ENCODE peak calls at places on chromosome X, in four cellular contexts. K, D, N and E are unnamed samples.

GRCh38 chrX:66035667-66036066 is 4.2 kb downstream of the VSIG4 start:
- DNase-seq in K (no peak), D (no peak), N (no peak), E (no peak)

GRCh38 chrX:87299563-87300160 is 217.9 kb upstream of the KLHL4 start:
- DNase-seq in K (peak; percentile 8), D (no peak), N (no peak), E (peak; percentile 5)

GRCh38 chrX:35699642-35700041 is 98.5 kb upstream of the MAGEB16 start:
- DNase-seq in K (no peak), D (no peak), N (no peak), E (no peak)

GRCh38 chrX:30597258-30598012 is 19.9 kb upstream of the TASL start:
- DNase-seq in K (no peak), D (no peak), N (no peak), E (no peak)

GRCh38 chrX:31223817-31224216 is 152.0 kb upstream of the FTHL17 start:
- DNase-seq in K (peak; percentile 80), D (no peak), N (no peak), E (peak; percentile 33)

GRCh38 chrX:2385224-2385623 is 115.6 kb downstream of the DHRSX start:
- DNase-seq in K (peak; percentile 88), D (no peak), N (peak; percentile 40), E (peak; percentile 61)

GRCh38 chrX:265502-265901 is 15.7 kb upstream of the PLCXD1 start:
- DNase-seq in K (no peak), D (no peak), N (no peak), E (no peak)

GRCh38 chrX:115689931-115690330 is 129.0 kb downstream of the PLS3 start:
- DNase-seq in K (peak; percentile 9), D (no peak), N (peak; percentile 4), E (no peak)

GRCh38 chrX:150574824-150575409 is 6.5 kb downstream of the MTM1 start:
- DNase-seq in K (no peak), D (no peak), N (no peak), E (no peak)

GRCh38 chrX:8579602-8580001 is 115.0 kb downstream of the VCX3B start:
- DNase-seq in K (no peak), D (no peak), N (no peak), E (no peak)

GRCh38 chrX:103831803-103832544 is at the start of gene RAB9B:
- DNase-seq in K (peak; percentile 33), D (peak; percentile 86), N (no peak), E (peak; percentile 33)

DNA sequence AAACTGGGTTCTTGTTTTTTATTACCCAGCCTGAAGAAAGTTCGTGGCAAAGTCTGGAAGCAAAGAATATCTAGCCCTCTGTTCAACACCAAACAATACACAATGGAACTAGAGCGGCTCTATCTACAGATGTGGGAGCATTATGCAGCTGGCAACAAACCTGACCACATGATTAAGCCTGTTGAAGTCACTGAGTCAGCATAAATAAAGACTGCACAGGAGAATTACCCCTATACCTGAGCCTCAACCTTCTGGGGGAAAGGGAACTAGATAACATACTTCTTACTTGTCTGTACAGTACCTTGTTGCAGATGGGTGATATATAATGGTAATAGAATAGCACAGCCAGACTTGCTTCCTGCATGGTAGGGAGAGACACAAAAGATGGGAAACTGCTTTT is 4.6 kb upstream of the GCNA start:
- DNase-seq in K (no peak), D (no peak), N (no peak), E (no peak)
- H3K36me3 ChIP-seq in K (peaks cover 16% of the 10 kb centered on the region), D (no peaks in the 10 kb centered on the region), N (peaks cover 5% of the 10 kb centered on the region), E (peaks cover 1% of the 10 kb centered on the region)

GRCh38 chrX:154348646-154349358 is 25.6 kb downstream of the FLNA start:
- DNase-seq in K (no peak), D (peak; percentile 44), N (no peak), E (no peak)

GRCh38 chrX:154349979-154350378 is 24.5 kb downstream of the FLNA start:
- DNase-seq in K (no peak), D (no peak), N (no peak), E (no peak)

GRCh38 chrX:154348114-154348531 is 26.3 kb downstream of the FLNA start:
- DNase-seq in K (no peak), D (peak; percentile 40), N (no peak), E (peak; percentile 37)

GRCh38 chrX:154350429-154351182 is 23.8 kb downstream of the FLNA start:
- DNase-seq in K (no peak), D (peak; percentile 37), N (no peak), E (no peak)

GRCh38 chrX:154349359-154349935 is 25.0 kb downstream of the FLNA start:
- DNase-seq in K (no peak), D (peak; percentile 46), N (no peak), E (no peak)
- H3K36me3 ChIP-seq in K (peaks cover 65% of the 10 kb centered on the region), D (no peaks in the 10 kb centered on the region), N (peaks cover 50% of the 10 kb centered on the region), E (peaks cover 48% of the 10 kb centered on the region)

GRCh38 chrX:13761606-13762005 is 27.1 kb downstream of the OFD1 start:
- DNase-seq in K (peak; percentile 46), D (no peak), N (no peak), E (no peak)
- H3K36me3 ChIP-seq in K (peaks cover 24% of the 10 kb centered on the region), D (no peaks in the 10 kb centered on the region), N (peaks cover 4% of the 10 kb centered on the region), E (no peaks in the 10 kb centered on the region)

GRCh38 chrX:55484948-55485347 is 4.7 kb downstream of the USP51 start:
- DNase-seq in K (no peak), D (no peak), N (no peak), E (no peak)
- H3K36me3 ChIP-seq in K (no peaks in the 10 kb centered on the region), D (no peaks in the 10 kb centered on the region), N (no peaks in the 10 kb centered on the region), E (no peaks in the 10 kb centered on the region)

GRCh38 chrX:153951683-153952372 is 7.4 kb upstream of the RENBP start:
- DNase-seq in K (no peak), D (no peak), N (no peak), E (no peak)
- H3K36me3 ChIP-seq in K (peaks cover 59% of the 10 kb centered on the region), D (no peaks in the 10 kb centered on the region), N (peaks cover 34% of the 10 kb centered on the region), E (peaks cover 47% of the 10 kb centered on the region)